ENCODE peak calls at places on chromosomes 6 and 20, in five cellular contexts. K is fibroblast of lung, P is ELF-1, R is ascending aorta, Z is NCI-H1092. X is an unnamed sample.

GRCh38 chr6:141421378-141421777 is 711.3 kb upstream of the GJE1 start:
- DNase-seq in K (peak; percentile 78), P (no peak), R (no peak), Z (no peak), X (peak; percentile 34)

GRCh38 chr6:9116026-9116425 is 680.7 kb upstream of the SLC35B3 start:
- DNase-seq in K (peak; percentile 59), P (no peak), R (no peak), Z (no peak), X (peak; percentile 40)

GRCh38 chr6:35161265-35161664 is 20.1 kb upstream of the TCP11 start:
- DNase-seq in K (no peak), P (no peak), R (no peak), Z (no peak), X (no peak)

GRCh38 chr6:129500958-129501381 is 209.0 kb downstream of the ARHGAP18 start:
- DNase-seq in K (no peak), P (no peak), R (no peak), Z (no peak), X (peak; percentile 45)

GRCh38 chr6:12034831-12035230 is 22.7 kb downstream of the HIVEP1 start:
- DNase-seq in K (peak; percentile 49), P (no peak), R (no peak), Z (no peak), X (no peak)

GRCh38 chr6:119742188-119742803 is 392.7 kb upstream of the MAN1A1 start:
- DNase-seq in K (peak; percentile 57), P (peak; percentile 72), R (peak; percentile 69), Z (no peak), X (peak; percentile 70)

GRCh38 chr20:37670426-37670825 is 23.4 kb upstream of the CTNNBL1 start:
- DNase-seq in K (no peak), P (no peak), R (no peak), Z (peak; percentile 69), X (no peak)

GRCh38 chr20:4656491-4656890 is 65.2 kb upstream of the PRND start:
- DNase-seq in K (peak; percentile 11), P (no peak), R (no peak), Z (no peak), X (no peak)

GRCh38 chr6:135162678-135163439 is 18.2 kb upstream of the MYB start:
- DNase-seq in K (no peak), P (peak; percentile 79), R (no peak), Z (no peak), X (peak; percentile 84)

GRCh38 chr6:140871911-140872310 is 1260.8 kb upstream of the GJE1 start:
- DNase-seq in K (peak; percentile 70), P (no peak), R (no peak), Z (no peak), X (no peak)

GRCh38 chr6:90780778-90781177 is 193.9 kb upstream of the MAP3K7 start:
- DNase-seq in K (no peak), P (no peak), R (no peak), Z (no peak), X (no peak)

GRCh38 chr6:37868447-37868825 is 48.9 kb downstream of the ZFAND3 start:
- DNase-seq in K (no peak), P (no peak), R (no peak), Z (no peak), X (peak; percentile 37)

GRCh38 chr6:35008858-35009257 is 119.8 kb downstream of the ANKS1A start:
- DNase-seq in K (no peak), P (no peak), R (no peak), Z (no peak), X (no peak)

GRCh38 chr6:163455553-163455952 is 41.0 kb downstream of the QKI start:
- DNase-seq in K (no peak), P (no peak), R (no peak), Z (no peak), X (no peak)

GRCh38 chr6:4265740-4266139 is 130.4 kb upstream of the ECI2 start:
- DNase-seq in K (no peak), P (peak; percentile 26), R (no peak), Z (no peak), X (no peak)

GRCh38 chr6:148697895-148698440 is 48.9 kb upstream of the UST start:
- DNase-seq in K (no peak), P (no peak), R (no peak), Z (no peak), X (no peak)

GRCh38 chr20:11569163-11569562 is 348.5 kb upstream of the BTBD3 start:
- DNase-seq in K (no peak), P (peak; percentile 43), R (no peak), Z (no peak), X (peak; percentile 89)

GRCh38 chr6:169719117-169719516 is 5.2 kb downstream of the PHF10 start:
- DNase-seq in K (no peak), P (no peak), R (no peak), Z (no peak), X (no peak)

GRCh38 chr6:133041020-133041419 is 200.1 kb upstream of the EYA4 start:
- DNase-seq in K (no peak), P (no peak), R (no peak), Z (no peak), X (peak; percentile 30)

GRCh38 chr20:24603454-24603853 is 134.0 kb downstream of the SYNDIG1 start:
- DNase-seq in K (no peak), P (no peak), R (no peak), Z (no peak), X (no peak)

GRCh38 chr6:44180406-44180805 is 21.8 kb downstream of the CAPN11 start:
- DNase-seq in K (no peak), P (no peak), R (no peak), Z (no peak), X (no peak)

GRCh38 chr20:36967636-36968035 is 16.1 kb upstream of the SAMHD1 start:
- DNase-seq in K (no peak), P (no peak), R (no peak), Z (no peak), X (no peak)

GRCh38 chr6:69664551-69664950 is 132.3 kb downstream of the LMBRD1 start:
- DNase-seq in K (no peak), P (no peak), R (no peak), Z (no peak), X (no peak)

GRCh38 chr20:10519361-10520048 is 84.4 kb downstream of the SLX4IP start:
- DNase-seq in K (no peak), P (no peak), R (no peak), Z (no peak), X (no peak)